ENCODE peak calls at places on chromosomes 2 and 18, in five cellular contexts. N is hepatocyte, H is GM23248, O is GM23338, Y is OCI-LY7. P is an unnamed sample.

GRCh38 chr2:113910110-113910717 is 20.3 kb downstream of the ACTR3 start:
- DNase-seq in O (no peak), Y (no peak), H (peak; percentile 60), N (peak; percentile 20), P (no peak)

GRCh38 chr2:20487030-20487391 is 40.1 kb downstream of the RHOB start:
- DNase-seq in O (no peak), H (no peak), N (no peak), Y (no peak), P (no peak)

GRCh38 chr18:54873884-54874255 is 45.6 kb downstream of the RAB27B start:
- DNase-seq in N (peak; percentile 28), Y (no peak), O (no peak), H (no peak), P (no peak)

GRCh38 chr2:205646680-205647079 is 35.6 kb upstream of the NRP2 start:
- DNase-seq in H (no peak), Y (no peak), O (peak; percentile 16), N (no peak), P (no peak)

GRCh38 chr2:21276163-21276562 is 152.4 kb downstream of the TDRD15 start:
- DNase-seq in O (no peak), Y (no peak), N (no peak), H (no peak), P (no peak)

GRCh38 chr18:63365909-63366269 is 1.1 kb downstream of the KDSR start:
- DNase-seq in O (peak; percentile 36), Y (peak; percentile 8), N (peak; percentile 10), H (peak; percentile 53), P (no peak)

GRCh38 chr2:7286120-7286519 is 368.9 kb downstream of the RNF144A start:
- DNase-seq in Y (no peak), O (no peak), H (no peak), N (no peak), P (no peak)

GRCh38 chr18:22223263-22223960 is 54.0 kb downstream of the GATA6 start:
- DNase-seq in N (peak; percentile 94), Y (no peak), O (peak; percentile 36), H (peak; percentile 99), P (no peak)

GRCh38 chr2:25000503-25001328 is 29.0 kb upstream of the DNAJC27 start:
- DNase-seq in N (no peak), O (no peak), H (peak; percentile 85), Y (no peak), P (no peak)

GRCh38 chr18:37364237-37364636 is 201.4 kb downstream of the CELF4 start:
- DNase-seq in N (no peak), Y (no peak), H (no peak), O (no peak), P (no peak)

GRCh38 chr2:215652432-215652831 is 216.6 kb upstream of the FN1 start:
- DNase-seq in O (no peak), Y (no peak), H (peak; percentile 85), N (no peak), P (no peak)

GRCh38 chr2:42856891-42857632 is 64.7 kb upstream of the HAAO start:
- DNase-seq in N (no peak), O (no peak), Y (no peak), H (no peak), P (no peak)

GRCh38 chr18:34957119-34957863 is 83.9 kb upstream of the MAPRE2 start:
- DNase-seq in N (no peak), Y (no peak), H (no peak), O (peak; percentile 13), P (no peak)

GRCh38 chr2:68939962-68940361 is 12.7 kb downstream of the GKN2 start:
- DNase-seq in N (no peak), Y (no peak), H (no peak), O (no peak), P (no peak)

GRCh38 chr2:161204846-161205245 is 44.6 kb downstream of the TANK start:
- DNase-seq in N (no peak), H (no peak), O (no peak), Y (no peak), P (no peak)

GRCh38 chr18:59049726-59050660 is 89.7 kb upstream of the SEC11C start:
- DNase-seq in H (no peak), O (peak; percentile 26), N (no peak), Y (no peak), P (no peak)

DNA sequence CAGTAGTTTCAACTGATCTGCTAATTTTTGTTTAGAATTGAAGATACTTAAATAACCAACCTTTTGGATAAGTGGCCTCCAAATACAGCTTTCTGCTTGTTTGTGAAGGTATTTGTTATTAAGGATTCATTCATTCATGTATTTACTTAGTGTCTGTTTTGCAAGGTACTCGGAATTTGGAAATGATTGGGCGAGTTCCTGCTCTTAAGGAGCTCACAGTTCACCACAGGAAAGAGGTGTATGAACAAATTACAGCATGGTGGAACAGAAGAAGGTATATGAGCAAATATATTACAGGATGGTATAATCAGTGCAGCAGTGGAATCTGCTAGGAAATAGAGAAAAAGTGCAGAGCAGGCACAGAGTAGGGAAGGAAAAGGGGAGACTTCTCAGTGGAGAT is 4.5 kb downstream of the ACSL3 start:
- DNase-seq in N (no peak), H (no peak), O (no peak), Y (no peak), P (no peak)
- H3K4me1 ChIP-seq in N (peaks cover 31% of the 10 kb centered on the region), H (peaks cover 31% of the 10 kb centered on the region), O (peaks cover 74% of the 10 kb centered on the region), Y (peaks cover 35% of the 10 kb centered on the region), P (peaks cover 29% of the 10 kb centered on the region)

GRCh38 chr2:290090-290722 is 2.3 kb upstream of the ALKAL2 start:
- DNase-seq in O (peak; percentile 80), H (peak; percentile 81), N (peak; percentile 83), Y (no peak), P (no peak)
- H2AFZ ChIP-seq in O (peak overlapping the region; percentile 93), H (peak overlapping the region; percentile 82), N (peak overlapping the region; percentile 52), Y (no peak overlapping the region), P (no peak overlapping the region)

DNA sequence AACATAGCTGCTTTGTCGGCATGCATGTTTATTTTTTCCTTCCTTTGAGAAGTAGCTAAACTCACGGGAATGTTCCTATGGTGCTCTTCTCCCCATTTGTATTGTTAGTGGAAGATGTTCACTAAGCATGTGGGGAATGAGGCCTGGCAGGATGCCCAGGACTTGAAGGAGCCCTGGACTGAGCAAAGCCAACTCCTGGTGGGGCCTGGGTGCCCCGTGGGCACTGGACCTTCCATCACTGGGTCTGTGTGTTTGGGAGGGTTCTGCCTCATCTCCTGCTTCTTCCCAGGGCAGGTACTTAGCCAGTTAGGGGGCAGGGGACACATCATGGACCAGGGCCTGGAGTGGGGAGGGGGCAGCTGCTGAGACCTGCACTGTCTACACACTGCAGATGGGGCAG is 49.3 kb downstream of the ACAA2 start:
- DNase-seq in N (no peak), H (peak; percentile 21), Y (no peak), O (no peak), P (no peak)
- TF ChIP-seq EZH2phosphoT487 in N (no peak), H (no peak), Y (no peak), O (no peak), P (no peak)

GRCh38 chr2:134639265-134639664 is 79.5 kb downstream of the TMEM163 start:
- DNase-seq in Y (no peak), N (no peak), O (no peak), H (no peak), P (no peak)
- H3K4me1 ChIP-seq in Y (no peaks in the 10 kb centered on the region), N (no peaks in the 10 kb centered on the region), O (no peaks in the 10 kb centered on the region), H (no peaks in the 10 kb centered on the region), P (no peaks in the 10 kb centered on the region)

DNA sequence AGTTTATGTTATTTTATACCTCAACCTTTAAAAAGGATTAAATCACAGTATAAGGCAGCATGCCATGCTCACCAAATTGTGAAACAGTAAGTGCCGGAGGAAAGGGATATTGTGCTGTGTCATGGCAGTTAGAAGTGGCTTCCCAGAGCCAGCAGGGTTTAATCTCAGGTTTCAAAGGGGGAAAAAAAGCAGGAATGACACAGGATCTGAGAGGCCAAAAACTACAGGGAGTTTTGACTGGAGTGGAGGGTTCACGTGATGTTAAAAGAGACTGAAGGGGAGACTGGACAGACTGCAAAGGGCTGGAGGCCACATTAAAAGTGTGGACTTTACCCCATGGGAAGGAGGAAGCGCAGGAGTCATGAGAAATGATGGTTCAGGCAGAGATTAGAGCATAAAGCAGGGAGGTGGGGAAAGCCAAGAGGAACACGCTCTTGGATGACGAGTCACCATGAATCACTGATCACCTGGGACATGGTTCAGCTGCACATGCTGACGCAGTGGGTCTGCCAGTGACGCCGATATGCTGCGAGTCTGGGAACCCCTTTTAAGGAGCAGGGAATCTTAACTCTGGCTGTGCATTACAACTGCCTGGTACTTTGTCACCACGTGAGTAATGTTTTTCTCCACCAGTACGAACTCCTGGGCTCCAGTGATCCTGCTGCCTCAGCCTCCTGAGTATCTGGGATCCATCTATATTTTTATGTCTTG is 6.1 kb downstream of the CHMP1B start:
- DNase-seq in Y (no peak), O (peak; percentile 78), N (peak; percentile 92), H (peak; percentile 98), P (no peak)
- H2AFZ ChIP-seq in Y (no peak overlapping the region), O (no peak overlapping the region), N (no peak overlapping the region), H (peak overlapping the region; percentile 59), P (no peak overlapping the region)

GRCh38 chr2:97931851-97932211 is 63.9 kb downstream of the TMEM131 start:
- DNase-seq in O (no peak), N (no peak), Y (no peak), H (no peak), P (no peak)

GRCh38 chr2:97931118-97931850 is 64.5 kb downstream of the TMEM131 start:
- DNase-seq in N (no peak), Y (peak; percentile 71), O (no peak), H (no peak), P (no peak)

GRCh38 chr2:97932975-97933662 is 62.6 kb downstream of the TMEM131 start:
- DNase-seq in N (no peak), Y (peak; percentile 43), H (no peak), O (no peak), P (peak; percentile 36)

GRCh38 chr2:97935719-97936161 is 60.0 kb downstream of the TMEM131 start:
- DNase-seq in N (peak; percentile 27), Y (peak; percentile 44), H (peak; percentile 82), O (peak; percentile 25), P (no peak)

DNA sequence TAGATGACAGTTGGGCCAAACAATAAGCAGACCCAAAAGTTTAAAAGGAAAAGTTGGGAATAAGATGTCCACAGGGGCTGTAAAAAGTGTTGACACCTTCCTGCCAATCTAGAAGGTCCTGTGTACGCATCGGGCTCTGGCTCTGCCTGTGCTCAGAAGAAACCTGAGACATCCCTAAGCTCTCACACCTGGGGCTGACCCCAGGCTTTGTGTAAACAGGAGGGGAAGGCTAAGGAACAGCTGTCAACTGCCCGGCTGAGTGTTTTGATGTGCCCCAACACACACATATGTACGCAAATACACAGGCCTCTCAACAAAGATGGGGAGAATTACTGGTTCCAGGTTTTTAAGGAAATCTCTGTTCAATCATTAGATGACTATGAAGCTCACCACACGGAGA is 59.5 kb downstream of the TMEM131 start:
- DNase-seq in H (no peak), O (peak; percentile 83), Y (peak; percentile 93), N (peak; percentile 25), P (peak; percentile 15)
- TF ChIP-seq EZH2phosphoT487 in H (no peak), O (no peak), Y (no peak), N (no peak), P (no peak)

GRCh38 chr2:36960773-36961172 is 5.6 kb downstream of the STRN start:
- DNase-seq in Y (no peak), H (no peak), O (no peak), N (no peak), P (no peak)
- H3K4me1 ChIP-seq in Y (peaks cover 11% of the 10 kb centered on the region), H (no peaks in the 10 kb centered on the region), O (peaks cover 74% of the 10 kb centered on the region), N (peaks cover 9% of the 10 kb centered on the region), P (peaks cover 10% of the 10 kb centered on the region)